ENCODE peak calls at places on chromosomes 12 and 14, in four cellular contexts. T is mesendoderm, E is IMR-90, U is H9. Q is an unnamed sample.

GRCh38 chr12:79547735-79548347 is 142.9 kb downstream of the PAWR start:
- DNase-seq in T (peak; percentile 90), E (peak; percentile 83), U (peak; percentile 80), Q (peak; percentile 92)

GRCh38 chr14:75928587-75929230 is 53.1 kb downstream of the TGFB3 start:
- DNase-seq in T (no peak), E (peak; percentile 8), U (no peak), Q (no peak)

GRCh38 chr12:85568395-85569103 is 267.7 kb downstream of the RASSF9 start:
- DNase-seq in T (no peak), E (no peak), U (no peak), Q (no peak)

GRCh38 chr12:121404734-121405133 is 4.8 kb downstream of the RNF34 start:
- DNase-seq in T (no peak), E (no peak), U (no peak), Q (no peak)

GRCh38 chr12:91383106-91383505 is 200.5 kb upstream of the DCN start:
- DNase-seq in T (no peak), E (peak; percentile 18), U (no peak), Q (no peak)

GRCh38 chr14:103629503-103630121 is 601 bp downstream of the KLC1 start:
- DNase-seq in T (peak; percentile 56), E (no peak), U (peak; percentile 51), Q (peak; percentile 24)

GRCh38 chr12:3137268-3137761 is 60.1 kb downstream of the TSPAN9 start:
- DNase-seq in T (peak; percentile 72), E (peak; percentile 51), U (peak; percentile 79), Q (peak; percentile 67)

GRCh38 chr12:100133200-100133599 is 9.5 kb downstream of the BLTP3B start:
- DNase-seq in T (no peak), E (no peak), U (no peak), Q (no peak)

GRCh38 chr14:38205949-38206665 is 1.6 kb upstream of the SSTR1 start:
- DNase-seq in T (no peak), E (no peak), U (no peak), Q (no peak)

GRCh38 chr12:46005151-46005797 is 14.9 kb upstream of the SCAF11 start:
- DNase-seq in T (no peak), E (peak; percentile 34), U (no peak), Q (no peak)

GRCh38 chr14:34951286-34951685 is 31.5 kb upstream of the SRP54 start:
- DNase-seq in T (no peak), E (peak; percentile 71), U (no peak), Q (no peak)

GRCh38 chr14:33678012-33678411 is 272.9 kb downstream of the EGLN3 start:
- DNase-seq in T (peak; percentile 9), E (no peak), U (no peak), Q (no peak)

GRCh38 chr12:64826234-64826633 is 1.8 kb downstream of the TBC1D30 start:
- DNase-seq in T (peak; percentile 82), E (peak; percentile 45), U (peak; percentile 86), Q (peak; percentile 43)

GRCh38 chr14:20489093-20489994 is 16.0 kb upstream of the RNASE10 start:
- DNase-seq in T (no peak), E (peak; percentile 28), U (no peak), Q (no peak)

GRCh38 chr14:32513571-32514009 is 184.5 kb downstream of the AKAP6 start:
- DNase-seq in T (no peak), E (peak; percentile 15), U (no peak), Q (no peak)

GRCh38 chr14:72906879-72907278 is 13.0 kb upstream of the DPF3 start:
- DNase-seq in T (no peak), E (no peak), U (no peak), Q (no peak)

GRCh38 chr14:28652782-28653181 is 113.8 kb upstream of the FOXG1 start:
- DNase-seq in T (no peak), E (peak; percentile 20), U (no peak), Q (peak; percentile 48)

GRCh38 chr12:55659486-55660385 is 23.0 kb downstream of the OR10P1 start:
- DNase-seq in T (peak; percentile 45), E (peak; percentile 9), U (no peak), Q (peak; percentile 19)

GRCh38 chr12:124919646-124920352 is 5.3 kb upstream of the UBC start:
- DNase-seq in T (peak; percentile 46), E (peak; percentile 38), U (peak; percentile 38), Q (peak; percentile 77)

GRCh38 chr14:76776306-76777251 is 15.3 kb downstream of the VASH1 start:
- DNase-seq in T (peak; percentile 39), E (no peak), U (peak; percentile 45), Q (no peak)

GRCh38 chr12:102539651-102540553 is 59.5 kb upstream of the IGF1 start:
- DNase-seq in T (peak; percentile 91), E (peak; percentile 81), U (no peak), Q (peak; percentile 80)

GRCh38 chr12:128052341-128052740 is 214.6 kb upstream of the TMEM132C start:
- DNase-seq in T (no peak), E (no peak), U (no peak), Q (no peak)

GRCh38 chr14:101928415-101928841 is 35.9 kb upstream of the DYNC1H1 start:
- DNase-seq in T (no peak), E (no peak), U (no peak), Q (no peak)
- H3K27ac ChIP-seq in T (no peak overlapping the region), E (peak overlapping the region; percentile 35), U (no peak overlapping the region), Q (no peak overlapping the region)

GRCh38 chr14:45177081-45177480 is 41.4 kb downstream of the FANCM start:
- DNase-seq in T (no peak), E (peak; percentile 86), U (no peak), Q (peak; percentile 24)
- H2BK15ac ChIP-seq in T (no peak overlapping the region), E (no peak overlapping the region), U (no peak overlapping the region), Q (no peak overlapping the region)

DNA sequence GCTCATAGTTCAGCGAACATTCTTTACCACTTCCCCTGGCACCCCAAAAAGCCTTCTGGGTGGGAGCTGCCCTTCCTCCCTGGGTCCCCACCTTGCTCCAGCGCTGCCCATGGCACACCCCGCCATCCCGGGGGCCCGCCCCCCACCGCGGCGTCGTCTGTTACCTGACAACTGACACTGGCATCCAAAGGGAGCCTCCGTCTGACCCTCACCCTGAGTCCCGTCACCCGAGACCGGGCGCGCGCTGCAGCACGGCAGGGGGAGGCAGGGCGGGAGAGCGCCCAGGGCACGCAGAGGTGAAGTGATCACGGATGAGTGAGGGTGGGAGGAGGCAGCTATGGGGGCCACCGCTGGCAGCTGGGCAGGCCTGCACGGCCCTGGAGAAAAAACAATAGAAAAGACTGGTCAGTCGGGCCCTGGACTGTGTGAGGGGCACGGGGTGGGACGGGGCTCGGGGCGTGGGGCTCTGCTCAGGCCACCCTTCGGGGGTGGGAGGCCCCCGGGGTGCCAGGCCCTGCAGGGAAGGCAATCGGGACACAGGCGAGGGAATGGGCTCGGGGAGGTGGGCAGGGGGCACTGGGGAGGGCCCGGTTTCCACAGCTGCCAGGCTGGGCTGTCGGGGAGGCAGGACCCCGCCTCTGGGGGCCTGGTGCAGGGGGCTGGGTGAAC is 40.7 kb downstream of the BCL11B start:
- DNase-seq in T (no peak), E (no peak), U (no peak), Q (no peak)
- H3K27ac ChIP-seq in T (peak overlapping the region; percentile 35), E (no peak overlapping the region), U (no peak overlapping the region), Q (no peak overlapping the region)

DNA sequence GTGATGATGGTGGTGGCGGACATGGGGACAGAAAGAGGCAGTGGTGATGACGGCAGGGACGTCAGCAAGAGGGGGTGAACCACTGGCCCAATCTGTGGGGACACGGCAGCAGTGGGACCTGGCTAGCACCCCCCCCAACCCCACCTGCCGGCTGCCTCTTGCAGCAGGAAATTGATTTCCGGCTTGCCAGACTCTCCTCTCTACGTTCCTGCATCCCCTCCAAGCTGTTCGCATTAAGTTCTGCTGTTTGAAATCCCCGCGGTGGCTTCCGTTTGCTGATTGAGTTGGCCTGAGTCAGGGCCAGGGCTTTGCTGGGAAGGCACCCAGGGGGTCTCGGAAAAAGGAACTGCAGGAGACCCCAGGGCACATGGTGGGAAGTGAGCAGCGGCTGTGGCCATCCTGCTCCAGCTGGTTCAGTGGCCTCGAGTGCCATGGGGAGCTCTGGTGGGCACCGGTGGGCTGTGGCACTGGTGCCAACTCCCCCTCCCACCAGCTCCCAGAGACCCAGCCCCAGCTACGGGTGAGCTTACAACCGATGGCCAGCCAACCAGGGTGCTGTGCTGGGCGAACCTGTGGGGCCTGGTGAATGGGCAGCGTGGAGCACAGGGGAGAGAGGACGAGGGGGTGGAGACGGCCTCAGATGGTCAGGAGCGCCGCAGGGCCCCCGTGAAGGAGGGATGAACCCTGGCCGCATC is 14.6 kb upstream of the NUDT14 start:
- DNase-seq in T (peak; percentile 48), E (no peak), U (no peak), Q (no peak)
- H2BK15ac ChIP-seq in T (no peak overlapping the region), E (no peak overlapping the region), U (no peak overlapping the region), Q (no peak overlapping the region)

DNA sequence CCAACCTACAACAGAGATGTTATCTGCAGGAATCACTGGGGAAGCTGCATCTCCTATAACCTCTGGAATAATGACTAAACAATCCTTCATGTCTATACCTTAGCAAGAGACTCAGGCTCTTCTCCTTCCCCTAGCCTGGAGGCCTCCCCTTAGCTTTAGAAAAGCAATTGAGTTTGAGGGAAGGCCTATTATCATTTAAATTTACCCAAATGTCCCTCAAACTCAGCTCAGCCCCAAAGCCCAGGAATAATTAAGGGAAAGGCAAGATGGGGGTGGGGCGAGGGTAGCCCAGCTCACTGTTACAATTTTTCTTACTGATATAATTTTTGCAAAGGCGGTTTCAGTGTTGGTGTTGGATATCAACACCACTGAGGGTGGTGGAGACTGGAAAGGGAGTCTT is 151.4 kb upstream of the EEA1 start:
- DNase-seq in T (peak; percentile 92), E (no peak), U (peak; percentile 74), Q (no peak)
- H3K27ac ChIP-seq in T (peak overlapping the region; percentile 97), E (no peak overlapping the region), U (peak overlapping the region; percentile 50), Q (peak overlapping the region; percentile 91)

GRCh38 chr14:94945615-94946014 is 175.7 kb upstream of the GSC start:
- DNase-seq in T (no peak), E (no peak), U (no peak), Q (no peak)
- H2BK15ac ChIP-seq in T (no peak overlapping the region), E (no peak overlapping the region), U (no peak overlapping the region), Q (no peak overlapping the region)

Q was measured in mesenchymal stem cell.